ENCODE peak calls at places on chromosomes 5 and 9, in nine cellular contexts. One of them, this sample, is unnamed.

GRCh38 chr9:6355728-6356127 is 27.6 kb downstream of the TPD52L3 start:
- DNase-seq in HepG2: no peak
- DNase-seq in K562: no peak
- DNase-seq in Panc1: no peak
- DNase-seq in A549: no peak
- DNase-seq in GM12878: peak; percentile 24
- DNase-seq in HL-60: no peak
- DNase-seq in SK-N-SH: no peak
- DNase-seq in HCT116: no peak
- DNase-seq in this sample: no peak

GRCh38 chr5:72465601-72466563 is 41.3 kb downstream of the ZNF366 start:
- DNase-seq in A549: no peak
- DNase-seq in K562: no peak
- DNase-seq in HL-60: no peak
- DNase-seq in SK-N-SH: no peak
- DNase-seq in Panc1: no peak
- DNase-seq in GM12878: peak; percentile 92
- DNase-seq in HCT116: no peak
- DNase-seq in HepG2: no peak
- DNase-seq in this sample: no peak

GRCh38 chr5:133814152-133814551 is 154.3 kb downstream of the C5orf15 start:
- DNase-seq in GM12878: no peak
- DNase-seq in HCT116: no peak
- DNase-seq in K562: no peak
- DNase-seq in Panc1: no peak
- DNase-seq in HL-60: no peak
- DNase-seq in HepG2: no peak
- DNase-seq in A549: no peak
- DNase-seq in SK-N-SH: no peak
- DNase-seq in this sample: no peak

GRCh38 chr5:9335269-9335668 is 210.6 kb downstream of the SEMA5A start:
- DNase-seq in HepG2: no peak
- DNase-seq in K562: no peak
- DNase-seq in Panc1: no peak
- DNase-seq in SK-N-SH: no peak
- DNase-seq in GM12878: no peak
- DNase-seq in HL-60: no peak
- DNase-seq in A549: no peak
- DNase-seq in HCT116: no peak
- DNase-seq in this sample: no peak

GRCh38 chr5:43154424-43154823 is 33.7 kb downstream of the ZNF131 start:
- DNase-seq in HCT116: no peak
- DNase-seq in GM12878: no peak
- DNase-seq in Panc1: no peak
- DNase-seq in A549: no peak
- DNase-seq in HepG2: no peak
- DNase-seq in HL-60: no peak
- DNase-seq in SK-N-SH: no peak
- DNase-seq in K562: no peak
- DNase-seq in this sample: no peak

GRCh38 chr5:96007051-96007450 is 45.4 kb upstream of the ELL2 start:
- DNase-seq in SK-N-SH: no peak
- DNase-seq in HepG2: no peak
- DNase-seq in A549: no peak
- DNase-seq in GM12878: no peak
- DNase-seq in Panc1: no peak
- DNase-seq in HL-60: no peak
- DNase-seq in K562: no peak
- DNase-seq in HCT116: no peak
- DNase-seq in this sample: no peak

GRCh38 chr5:115543931-115544370 is 624 bp downstream of the FEM1C start:
- DNase-seq in Panc1: no peak
- DNase-seq in HepG2: peak; percentile 29
- DNase-seq in A549: no peak
- DNase-seq in HL-60: no peak
- DNase-seq in K562: peak; percentile 42
- DNase-seq in GM12878: no peak
- DNase-seq in SK-N-SH: no peak
- DNase-seq in HCT116: no peak
- DNase-seq in this sample: peak; percentile 43

GRCh38 chr9:136552117-136552685 is 6.4 kb upstream of the NOTCH1 start:
- DNase-seq in K562: no peak
- DNase-seq in SK-N-SH: no peak
- DNase-seq in Panc1: no peak
- DNase-seq in HCT116: no peak
- DNase-seq in HepG2: no peak
- DNase-seq in A549: no peak
- DNase-seq in GM12878: no peak
- DNase-seq in HL-60: no peak
- DNase-seq in this sample: peak; percentile 24

GRCh38 chr5:180172447-180173197 is 36.4 kb downstream of the RASGEF1C start:
- DNase-seq in HCT116: no peak
- DNase-seq in A549: no peak
- DNase-seq in Panc1: no peak
- DNase-seq in HL-60: no peak
- DNase-seq in K562: no peak
- DNase-seq in SK-N-SH: peak; percentile 82
- DNase-seq in GM12878: no peak
- DNase-seq in HepG2: peak; percentile 73
- DNase-seq in this sample: no peak

GRCh38 chr5:73997936-73998335 is 371.9 kb downstream of the ARHGEF28 start:
- DNase-seq in HL-60: no peak
- DNase-seq in A549: no peak
- DNase-seq in K562: no peak
- DNase-seq in Panc1: no peak
- DNase-seq in HepG2: no peak
- DNase-seq in HCT116: no peak
- DNase-seq in SK-N-SH: no peak
- DNase-seq in GM12878: no peak
- DNase-seq in this sample: no peak

GRCh38 chr5:126015244-126016054 is 407.8 kb upstream of the GRAMD2B start:
- DNase-seq in HepG2: no peak
- DNase-seq in HL-60: no peak
- DNase-seq in A549: no peak
- DNase-seq in HCT116: no peak
- DNase-seq in GM12878: no peak
- DNase-seq in SK-N-SH: peak; percentile 12
- DNase-seq in K562: no peak
- DNase-seq in Panc1: no peak
- DNase-seq in this sample: no peak

GRCh38 chr5:175707751-175708375 is 50.0 kb downstream of the HRH2 start:
- DNase-seq in HCT116: no peak
- DNase-seq in HepG2: no peak
- DNase-seq in A549: no peak
- DNase-seq in GM12878: no peak
- DNase-seq in SK-N-SH: no peak
- DNase-seq in Panc1: no peak
- DNase-seq in K562: no peak
- DNase-seq in HL-60: no peak
- DNase-seq in this sample: no peak

DNA sequence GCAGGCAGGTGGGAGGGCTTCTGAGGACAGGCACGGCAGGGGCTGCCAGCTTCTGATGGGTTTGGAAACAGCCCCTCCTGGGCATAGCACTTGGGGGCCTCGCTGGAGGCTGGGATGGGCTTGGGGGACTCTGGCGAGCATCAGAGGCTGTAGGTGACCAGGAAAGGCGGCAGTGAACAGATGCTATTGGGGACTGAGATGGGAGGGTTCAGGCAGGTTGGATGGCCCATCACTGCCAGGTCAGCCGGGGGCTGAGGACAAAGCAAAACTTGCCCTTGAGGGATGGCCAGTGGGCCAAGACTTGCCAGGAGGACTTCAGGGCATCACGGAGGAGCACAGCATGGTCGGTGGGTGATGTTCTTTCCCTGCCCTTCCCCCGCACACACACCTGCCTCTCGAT is 6.7 kb downstream of the AIF1L start:
- DNase-seq in A549: no peak
- DNase-seq in GM12878: no peak
- DNase-seq in HL-60: no peak
- DNase-seq in Panc1: no peak
- DNase-seq in HCT116: no peak
- DNase-seq in K562: no peak
- DNase-seq in SK-N-SH: no peak
- DNase-seq in HepG2: no peak
- DNase-seq in this sample: no peak
- H3K27ac ChIP-seq in A549: no peak overlapping the region
- H3K27ac ChIP-seq in GM12878: no peak overlapping the region
- H3K27ac ChIP-seq in HL-60: no peak overlapping the region
- H3K27ac ChIP-seq in Panc1: no peak overlapping the region
- H3K27ac ChIP-seq in HCT116: no peak overlapping the region
- H3K27ac ChIP-seq in K562: no peak overlapping the region
- H3K27ac ChIP-seq in SK-N-SH: no peak overlapping the region
- H3K27ac ChIP-seq in HepG2: no peak overlapping the region
- H3K27ac ChIP-seq in this sample: peak overlapping the region; percentile 77

GRCh38 chr9:117771162-117771561 is 67.0 kb downstream of the TLR4 start:
- DNase-seq in K562: no peak
- DNase-seq in GM12878: no peak
- DNase-seq in HCT116: no peak
- DNase-seq in HL-60: no peak
- DNase-seq in A549: no peak
- DNase-seq in SK-N-SH: no peak
- DNase-seq in Panc1: no peak
- DNase-seq in HepG2: no peak
- DNase-seq in this sample: no peak

GRCh38 chr9:117777823-117778222 is 73.6 kb downstream of the TLR4 start:
- DNase-seq in HL-60: peak; percentile 51
- DNase-seq in HepG2: no peak
- DNase-seq in SK-N-SH: no peak
- DNase-seq in A549: no peak
- DNase-seq in HCT116: no peak
- DNase-seq in Panc1: no peak
- DNase-seq in K562: no peak
- DNase-seq in GM12878: peak; percentile 9
- DNase-seq in this sample: no peak

GRCh38 chr9:117775576-117775975 is 71.4 kb downstream of the TLR4 start:
- DNase-seq in HepG2: no peak
- DNase-seq in K562: no peak
- DNase-seq in SK-N-SH: no peak
- DNase-seq in A549: no peak
- DNase-seq in HL-60: no peak
- DNase-seq in GM12878: no peak
- DNase-seq in HCT116: no peak
- DNase-seq in Panc1: no peak
- DNase-seq in this sample: no peak

GRCh38 chr9:117768740-117769400 is 64.7 kb downstream of the TLR4 start:
- DNase-seq in Panc1: no peak
- DNase-seq in HCT116: no peak
- DNase-seq in K562: no peak
- DNase-seq in HepG2: no peak
- DNase-seq in SK-N-SH: no peak
- DNase-seq in HL-60: no peak
- DNase-seq in GM12878: no peak
- DNase-seq in A549: no peak
- DNase-seq in this sample: peak; percentile 22

GRCh38 chr9:117772960-117773359 is 68.8 kb downstream of the TLR4 start:
- DNase-seq in HCT116: no peak
- DNase-seq in HepG2: no peak
- DNase-seq in K562: no peak
- DNase-seq in GM12878: no peak
- DNase-seq in HL-60: no peak
- DNase-seq in Panc1: no peak
- DNase-seq in A549: no peak
- DNase-seq in SK-N-SH: no peak
- DNase-seq in this sample: no peak
- TF ChIP-seq REST in HCT116: no peak
- TF ChIP-seq REST in HepG2: no peak
- TF ChIP-seq REST in K562: no peak
- TF ChIP-seq REST in GM12878: no peak
- TF ChIP-seq REST in HL-60: no peak
- TF ChIP-seq REST in Panc1: no peak
- TF ChIP-seq REST in A549: no peak
- TF ChIP-seq REST in SK-N-SH: no peak
- TF ChIP-seq REST in this sample: no peak

DNA sequence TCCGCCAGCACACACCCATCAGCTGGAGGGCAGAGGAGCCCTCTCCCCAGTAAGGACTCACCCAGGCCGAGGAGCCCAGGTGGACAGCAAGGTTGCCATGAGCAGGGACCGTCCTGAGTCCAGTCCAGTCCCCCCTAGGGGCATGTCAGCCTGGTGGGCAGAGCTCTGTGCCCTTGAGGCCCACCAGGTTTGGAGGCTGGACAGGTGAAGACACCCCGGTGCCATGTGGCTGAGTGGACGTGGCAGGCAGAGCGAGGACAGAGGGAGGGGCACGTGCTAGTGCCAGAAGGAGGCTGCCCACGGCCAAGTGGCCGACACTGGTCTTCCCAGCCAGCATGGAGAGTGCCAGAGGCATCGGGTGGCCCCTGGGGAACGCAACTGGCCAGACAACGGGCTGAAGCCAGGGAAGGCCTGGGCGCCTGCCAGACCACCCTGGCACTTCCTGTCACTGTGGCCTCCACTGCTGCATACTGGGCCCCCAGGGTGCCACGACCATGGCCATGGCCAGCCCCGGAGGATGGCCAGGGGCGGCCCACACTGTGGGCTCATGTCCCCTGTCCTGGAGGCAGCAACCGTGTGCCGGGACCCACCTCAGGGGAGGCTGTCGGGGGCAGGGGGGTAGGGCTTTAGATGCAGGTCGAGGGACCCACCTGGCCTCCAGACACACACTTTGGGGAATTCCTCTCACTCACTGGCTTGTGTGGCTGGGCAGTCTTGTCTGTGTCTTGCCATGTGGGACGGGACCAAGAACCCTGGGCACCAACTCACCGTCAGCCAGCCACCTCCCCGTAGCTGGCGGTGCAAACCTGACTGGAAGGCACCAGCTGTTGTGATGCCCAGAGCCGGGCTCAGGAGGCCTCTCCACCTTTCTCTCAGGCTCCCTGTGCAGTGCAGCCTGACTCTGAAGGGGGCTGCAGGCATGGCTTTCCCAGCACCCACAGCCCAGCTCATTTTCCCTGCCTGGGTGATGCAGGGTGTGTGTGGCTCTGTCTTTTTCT is 42.3 kb upstream of the LPCAT1 start:
- DNase-seq in A549: no peak
- DNase-seq in HCT116: no peak
- DNase-seq in SK-N-SH: peak; percentile 27
- DNase-seq in K562: no peak
- DNase-seq in HepG2: no peak
- DNase-seq in GM12878: no peak
- DNase-seq in HL-60: no peak
- DNase-seq in Panc1: no peak
- DNase-seq in this sample: no peak
- H3K27ac ChIP-seq in A549: peak overlapping the region; percentile 44
- H3K27ac ChIP-seq in HCT116: no peak overlapping the region
- H3K27ac ChIP-seq in SK-N-SH: no peak overlapping the region
- H3K27ac ChIP-seq in K562: no peak overlapping the region
- H3K27ac ChIP-seq in HepG2: peak overlapping the region; percentile 93
- H3K27ac ChIP-seq in GM12878: no peak overlapping the region
- H3K27ac ChIP-seq in HL-60: no peak overlapping the region
- H3K27ac ChIP-seq in Panc1: no peak overlapping the region
- H3K27ac ChIP-seq in this sample: no peak overlapping the region

DNA sequence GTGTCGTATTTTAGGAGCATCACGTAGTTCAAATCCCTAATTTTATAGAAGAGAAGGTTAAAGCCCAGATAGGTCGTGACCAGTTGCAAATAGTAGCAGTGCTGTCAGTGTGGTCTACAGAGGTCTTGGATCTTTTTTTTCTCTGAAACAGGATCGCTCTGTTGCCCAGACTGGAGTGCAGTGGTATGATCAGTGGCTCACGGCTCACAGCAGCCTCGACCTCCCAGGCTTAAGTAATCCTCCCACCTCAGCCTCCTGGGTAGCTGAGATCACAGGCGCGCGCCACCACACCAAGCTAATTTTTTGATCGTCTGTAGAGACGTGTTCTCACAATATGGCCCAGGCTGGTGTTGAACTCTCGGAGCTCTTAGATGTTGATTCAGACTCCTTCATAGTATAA is 2.2 kb downstream of the MATR3 start:
- DNase-seq in HepG2: no peak
- DNase-seq in Panc1: no peak
- DNase-seq in HL-60: no peak
- DNase-seq in HCT116: no peak
- DNase-seq in GM12878: no peak
- DNase-seq in A549: no peak
- DNase-seq in SK-N-SH: no peak
- DNase-seq in K562: no peak
- DNase-seq in this sample: no peak
- TF ChIP-seq REST in HepG2: no peak
- TF ChIP-seq REST in Panc1: no peak
- TF ChIP-seq REST in HL-60: no peak
- TF ChIP-seq REST in HCT116: no peak
- TF ChIP-seq REST in GM12878: no peak
- TF ChIP-seq REST in A549: no peak
- TF ChIP-seq REST in SK-N-SH: no peak
- TF ChIP-seq REST in K562: no peak
- TF ChIP-seq REST in this sample: no peak

This sample was measured in GM23338.